ENCODE peak calls at places on chromosomes 1 and 21, in ten cellular contexts. N, P, M, W, D, F, K, C, G and I are unnamed samples. For H3K9me3 and H3K4me1, the result is how much of the 10 kb centered on the place peaks cover.

GRCh38 chr1:52080014-52080415 is 23.9 kb downstream of the BTF3L4 start:
- DNase-seq in N (no peak), P (no peak), M (no peak), W (no peak), D (no peak), F (no peak), K (no peak), C (no peak), G (no peak), I (no peak)

GRCh38 chr1:37567023-37567422 is 10.3 kb downstream of the DNALI1 start:
- DNase-seq in N (no peak), P (no peak), M (no peak), W (no peak), D (no peak), F (peak), K (no peak), C (no peak), G (no peak), I (no peak)

GRCh38 chr1:156390409-156391144 is 21.6 kb downstream of the RHBG start:
- DNase-seq in N (no peak), P (no peak), M (no peak), W (no peak), D (no peak), F (no peak), K (no peak), C (no peak), G (no peak), I (no peak)

GRCh38 chr1:6285356-6285755 is 24.5 kb upstream of the GPR153 start:
- DNase-seq in N (no peak), P (no peak), M (no peak), W (no peak), D (no peak), F (no peak), K (no peak), C (no peak), G (no peak), I (no peak)

GRCh38 chr1:232620356-232620841 is 9.5 kb downstream of the SIPA1L2 start:
- DNase-seq in N (no peak), P (no peak), M (no peak), W (peak), D (no peak), F (peak), K (no peak), C (peak), G (peak), I (no peak)

GRCh38 chr1:156497078-156497742 is 3.4 kb downstream of the MEF2D start:
- DNase-seq in N (no peak), P (no peak), M (peak), W (no peak), D (no peak), F (no peak), K (no peak), C (no peak), G (no peak), I (peak)

GRCh38 chr1:63327417-63328139 is 5.2 kb downstream of the FOXD3 start:
- DNase-seq in N (no peak), P (peak), M (peak), W (peak), D (no peak), F (peak), K (no peak), C (no peak), G (no peak), I (peak)

GRCh38 chr21:15289896-15290841 is 225.4 kb upstream of the NRIP1 start:
- DNase-seq in N (no peak), P (peak), M (peak), W (peak), D (no peak), F (peak), K (no peak), C (peak), G (no peak), I (peak)

GRCh38 chr1:226635456-226635941 is 86.9 kb downstream of the STUM start:
- DNase-seq in N (no peak), P (peak), M (peak), W (no peak), D (no peak), F (no peak), K (peak), C (no peak), G (peak), I (no peak)

GRCh38 chr1:47722101-47722500 is 275.1 kb downstream of the TRABD2B start:
- DNase-seq in N (no peak), P (no peak), M (no peak), W (no peak), D (no peak), F (no peak), K (no peak), C (no peak), G (no peak), I (no peak)

GRCh38 chr1:39782103-39782502 is 6.6 kb downstream of the BMP8B start:
- DNase-seq in N (no peak), P (no peak), M (no peak), W (no peak), D (no peak), F (no peak), K (no peak), C (no peak), G (no peak), I (no peak)

GRCh38 chr1:48471103-48471502 is 901 bp downstream of the SPATA6 start:
- DNase-seq in N (no peak), P (no peak), M (no peak), W (peak), D (no peak), F (no peak), K (no peak), C (no peak), G (peak), I (peak)

GRCh38 chr21:42556960-42557359 is 43.3 kb downstream of the SLC37A1 start:
- DNase-seq in N (no peak), P (no peak), M (peak), W (no peak), D (no peak), F (no peak), K (peak), C (no peak), G (peak), I (no peak)

GRCh38 chr1:101198842-101199636 is 37.8 kb upstream of the S1PR1 start:
- DNase-seq in N (no peak), P (no peak), M (no peak), W (no peak), D (no peak), F (no peak), K (no peak), C (no peak), G (no peak), I (no peak)

GRCh38 chr1:180168786-180169640 is 14.3 kb downstream of the QSOX1 start:
- DNase-seq in N (no peak), P (peak), M (peak), W (peak), D (no peak), F (peak), K (no peak), C (no peak), G (no peak), I (peak)

GRCh38 chr1:181676269-181676668 is 193.0 kb downstream of the CACNA1E start:
- DNase-seq in N (no peak), P (peak), M (no peak), W (peak), D (no peak), F (peak), K (no peak), C (no peak), G (no peak), I (no peak)

GRCh38 chr1:84122780-84123382 is 21.2 kb upstream of the PRKACB start:
- DNase-seq in N (no peak), P (peak), M (no peak), W (peak), D (no peak), F (peak), K (no peak), C (no peak), G (peak), I (peak)

GRCh38 chr1:3685229-3685628 is 32.9 kb downstream of the TP73 start:
- DNase-seq in N (no peak), P (no peak), M (no peak), W (no peak), D (no peak), F (no peak), K (no peak), C (no peak), G (no peak), I (no peak)

GRCh38 chr1:28136636-28137613 is 39.6 kb downstream of the PTAFR start:
- DNase-seq in N (no peak), P (no peak), M (no peak), W (no peak), D (no peak), F (no peak), K (no peak), C (no peak), G (no peak), I (no peak)

GRCh38 chr1:156870734-156871133 is 10.1 kb downstream of the NTRK1 start:
- DNase-seq in N (no peak), P (no peak), M (no peak), W (peak), D (no peak), F (no peak), K (no peak), C (no peak), G (no peak), I (no peak)

GRCh38 chr1:43693371-43693770 is 14.0 kb upstream of the ST3GAL3 start:
- DNase-seq in N (no peak), P (no peak), M (no peak), W (no peak), D (no peak), F (no peak), K (no peak), C (no peak), G (no peak), I (no peak)

GRCh38 chr1:209030454-209031167 is 552.9 kb upstream of the CAMK1G start:
- DNase-seq in N (no peak), P (no peak), M (no peak), W (no peak), D (no peak), F (no peak), K (no peak), C (no peak), G (no peak), I (no peak)

GRCh38 chr1:7447093-7447492 is 324.0 kb upstream of the VAMP3 start:
- DNase-seq in N (no peak), P (no peak), M (no peak), W (no peak), D (no peak), F (no peak), K (no peak), C (no peak), G (no peak), I (no peak)

GRCh38 chr1:26951216-26951615 is 9.1 kb downstream of the KDF1 start:
- DNase-seq in N (no peak), P (no peak), M (no peak), W (no peak), D (no peak), F (no peak), K (no peak), C (no peak), G (no peak), I (no peak)

GRCh38 chr1:24266398-24266941 is 52.7 kb upstream of the GRHL3 start:
- DNase-seq in N (peak), P (no peak), M (no peak), W (peak), D (no peak), F (no peak), K (no peak), C (no peak), G (no peak), I (peak)

GRCh38 chr1:245116781-245117180 is 38.0 kb upstream of the KIF26B start:
- DNase-seq in N (no peak), P (no peak), M (no peak), W (no peak), D (no peak), F (no peak), K (no peak), C (no peak), G (no peak), I (no peak)

GRCh38 chr1:227712648-227713047 is 22.5 kb downstream of the JMJD4 start:
- DNase-seq in N (no peak), P (no peak), M (no peak), W (no peak), D (no peak), F (no peak), K (no peak), C (no peak), G (no peak), I (no peak)
- H3K9me3 ChIP-seq in N (under half), P (half or more), M (under half), W (under half), D (under half), F (under half), K (half or more), C (half or more), G (under half), I (under half)

DNA sequence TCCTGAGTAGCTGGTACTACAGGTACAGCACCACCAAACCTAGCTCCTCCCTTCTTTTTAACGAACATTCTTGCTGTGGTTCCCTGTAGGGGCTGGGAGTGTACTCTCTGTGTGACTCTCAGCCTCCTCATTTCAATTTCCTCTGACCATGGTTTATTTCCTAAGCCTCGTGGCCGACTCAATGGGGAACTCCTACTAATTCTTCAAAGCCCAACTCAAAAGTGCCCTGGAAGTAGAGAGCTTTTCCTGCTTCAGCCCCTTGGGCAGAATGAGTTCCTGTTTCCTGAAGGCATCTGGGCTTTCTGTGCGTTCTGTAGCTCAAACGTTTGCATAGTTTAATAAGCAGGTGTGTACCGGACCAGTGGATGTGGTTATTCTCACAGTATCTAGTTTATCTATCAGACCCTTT is 70.9 kb upstream of the ACOT11 start:
- DNase-seq in N (no peak), P (no peak), M (no peak), W (no peak), D (no peak), F (no peak), K (no peak), C (no peak), G (no peak), I (no peak)
- H3K4me1 ChIP-seq in N (under half), P (under half), M (under half), W (under half), D (under half), F (under half), K (under half), C (under half), G (under half), I (under half)

GRCh38 chr1:18289597-18289996 is 182.0 kb downstream of the IGSF21 start:
- DNase-seq in N (no peak), P (no peak), M (no peak), W (no peak), D (no peak), F (no peak), K (no peak), C (no peak), G (no peak), I (no peak)
- TF ChIP-seq CTCF in N (no peak), P (no peak), M (no peak), W (no peak), D (no peak), F (no peak), K (no peak), C (no peak), G (no peak), I (no peak)

GRCh38 chr1:246988316-246988715 is 19.5 kb downstream of the ZNF695 start:
- DNase-seq in N (no peak), P (no peak), M (no peak), W (no peak), D (no peak), F (no peak), K (no peak), C (no peak), G (no peak), I (no peak)
- H3K9me3 ChIP-seq in N (under half), P (half or more), M (half or more), W (under half), D (half or more), F (under half), K (half or more), C (half or more), G (half or more), I (half or more)